ENCODE peak calls at places on chromosomes 7 and 10, in ten cellular contexts. One of them, this sample, is unnamed.

GRCh38 chr7:75565129-75565528 is 73.0 kb downstream of the SPDYE5 start:
- DNase-seq in HCT116: no peak
- DNase-seq in spleen: no peak
- DNase-seq in right lobe of liver: no peak
- DNase-seq in adrenal gland: peak
- DNase-seq in brain microvascular endothelial cell: peak
- DNase-seq in AG10803: peak
- DNase-seq in choroid plexus epithelial cell: peak
- DNase-seq in HFF-Myc: peak
- DNase-seq in thoracic aorta: no peak
- DNase-seq in this sample: peak

GRCh38 chr10:4568086-4568485 is 257.9 kb upstream of the AKR1E2 start:
- DNase-seq in HFF-Myc: no peak
- DNase-seq in right lobe of liver: no peak
- DNase-seq in choroid plexus epithelial cell: no peak
- DNase-seq in thoracic aorta: no peak
- DNase-seq in spleen: no peak
- DNase-seq in HCT116: no peak
- DNase-seq in adrenal gland: no peak
- DNase-seq in brain microvascular endothelial cell: no peak
- DNase-seq in AG10803: no peak
- DNase-seq in this sample: no peak

GRCh38 chr7:30596043-30596641 is 1.5 kb downstream of the GARS1 start:
- DNase-seq in HCT116: no peak
- DNase-seq in brain microvascular endothelial cell: peak
- DNase-seq in AG10803: peak
- DNase-seq in HFF-Myc: no peak
- DNase-seq in right lobe of liver: no peak
- DNase-seq in thoracic aorta: no peak
- DNase-seq in choroid plexus epithelial cell: peak
- DNase-seq in spleen: no peak
- DNase-seq in adrenal gland: no peak
- DNase-seq in this sample: peak

GRCh38 chr7:2527505-2528464 is 8.2 kb downstream of the LFNG start:
- DNase-seq in HCT116: no peak
- DNase-seq in adrenal gland: no peak
- DNase-seq in right lobe of liver: peak
- DNase-seq in thoracic aorta: no peak
- DNase-seq in spleen: peak
- DNase-seq in HFF-Myc: no peak
- DNase-seq in choroid plexus epithelial cell: peak
- DNase-seq in AG10803: peak
- DNase-seq in brain microvascular endothelial cell: peak
- DNase-seq in this sample: no peak

GRCh38 chr10:61779950-61780659 is 117.4 kb downstream of the CABCOCO1 start:
- DNase-seq in HFF-Myc: no peak
- DNase-seq in HCT116: no peak
- DNase-seq in thoracic aorta: peak
- DNase-seq in adrenal gland: no peak
- DNase-seq in brain microvascular endothelial cell: peak
- DNase-seq in right lobe of liver: peak
- DNase-seq in choroid plexus epithelial cell: peak
- DNase-seq in AG10803: peak
- DNase-seq in spleen: no peak
- DNase-seq in this sample: peak

GRCh38 chr7:27965650-27966049 is 214.9 kb downstream of the JAZF1 start:
- DNase-seq in AG10803: peak
- DNase-seq in HFF-Myc: no peak
- DNase-seq in HCT116: no peak
- DNase-seq in thoracic aorta: no peak
- DNase-seq in choroid plexus epithelial cell: no peak
- DNase-seq in adrenal gland: no peak
- DNase-seq in brain microvascular endothelial cell: no peak
- DNase-seq in spleen: no peak
- DNase-seq in right lobe of liver: no peak
- DNase-seq in this sample: no peak

GRCh38 chr7:151017370-151017952 is 6.8 kb downstream of the ATG9B start:
- DNase-seq in HCT116: no peak
- DNase-seq in spleen: no peak
- DNase-seq in thoracic aorta: no peak
- DNase-seq in AG10803: no peak
- DNase-seq in brain microvascular endothelial cell: no peak
- DNase-seq in choroid plexus epithelial cell: no peak
- DNase-seq in right lobe of liver: no peak
- DNase-seq in HFF-Myc: no peak
- DNase-seq in adrenal gland: no peak
- DNase-seq in this sample: no peak

GRCh38 chr10:12980713-12981306 is 20.7 kb downstream of the CCDC3 start:
- DNase-seq in AG10803: no peak
- DNase-seq in thoracic aorta: no peak
- DNase-seq in choroid plexus epithelial cell: peak
- DNase-seq in HFF-Myc: no peak
- DNase-seq in HCT116: no peak
- DNase-seq in brain microvascular endothelial cell: no peak
- DNase-seq in right lobe of liver: no peak
- DNase-seq in adrenal gland: no peak
- DNase-seq in spleen: no peak
- DNase-seq in this sample: no peak

GRCh38 chr7:105600720-105601550 is 19.6 kb upstream of the EFCAB10 start:
- DNase-seq in choroid plexus epithelial cell: no peak
- DNase-seq in HFF-Myc: no peak
- DNase-seq in adrenal gland: no peak
- DNase-seq in HCT116: no peak
- DNase-seq in AG10803: peak
- DNase-seq in right lobe of liver: no peak
- DNase-seq in brain microvascular endothelial cell: no peak
- DNase-seq in spleen: no peak
- DNase-seq in thoracic aorta: no peak
- DNase-seq in this sample: no peak

GRCh38 chr10:73226663-73227062 is 20.4 kb downstream of the DNAJC9 start:
- DNase-seq in adrenal gland: no peak
- DNase-seq in AG10803: no peak
- DNase-seq in thoracic aorta: no peak
- DNase-seq in right lobe of liver: no peak
- DNase-seq in HFF-Myc: no peak
- DNase-seq in brain microvascular endothelial cell: no peak
- DNase-seq in HCT116: no peak
- DNase-seq in choroid plexus epithelial cell: no peak
- DNase-seq in spleen: no peak
- DNase-seq in this sample: no peak

GRCh38 chr7:120052884-120053382 is 220.0 kb upstream of the KCND2 start:
- DNase-seq in thoracic aorta: no peak
- DNase-seq in AG10803: peak
- DNase-seq in adrenal gland: peak
- DNase-seq in brain microvascular endothelial cell: peak
- DNase-seq in HFF-Myc: no peak
- DNase-seq in right lobe of liver: no peak
- DNase-seq in spleen: no peak
- DNase-seq in HCT116: no peak
- DNase-seq in choroid plexus epithelial cell: peak
- DNase-seq in this sample: no peak

GRCh38 chr10:95236068-95236903 is 42.2 kb downstream of the ACSM6 start:
- DNase-seq in thoracic aorta: no peak
- DNase-seq in right lobe of liver: no peak
- DNase-seq in HCT116: peak
- DNase-seq in brain microvascular endothelial cell: no peak
- DNase-seq in HFF-Myc: no peak
- DNase-seq in AG10803: peak
- DNase-seq in choroid plexus epithelial cell: peak
- DNase-seq in adrenal gland: no peak
- DNase-seq in spleen: no peak
- DNase-seq in this sample: peak

GRCh38 chr7:149196705-149197171 is 1.4 kb downstream of the ZNF282 start:
- DNase-seq in adrenal gland: no peak
- DNase-seq in thoracic aorta: no peak
- DNase-seq in AG10803: peak
- DNase-seq in right lobe of liver: no peak
- DNase-seq in spleen: peak
- DNase-seq in HCT116: no peak
- DNase-seq in HFF-Myc: no peak
- DNase-seq in brain microvascular endothelial cell: no peak
- DNase-seq in choroid plexus epithelial cell: peak
- DNase-seq in this sample: peak
- TF ChIP-seq CTCF in adrenal gland: no peak
- TF ChIP-seq CTCF in thoracic aorta: no peak
- TF ChIP-seq CTCF in AG10803: no peak
- TF ChIP-seq CTCF in right lobe of liver: no peak
- TF ChIP-seq CTCF in spleen: no peak
- TF ChIP-seq CTCF in HCT116: no peak
- TF ChIP-seq CTCF in HFF-Myc: no peak
- TF ChIP-seq CTCF in brain microvascular endothelial cell: no peak
- TF ChIP-seq CTCF in choroid plexus epithelial cell: no peak
- TF ChIP-seq CTCF in this sample: no peak

DNA sequence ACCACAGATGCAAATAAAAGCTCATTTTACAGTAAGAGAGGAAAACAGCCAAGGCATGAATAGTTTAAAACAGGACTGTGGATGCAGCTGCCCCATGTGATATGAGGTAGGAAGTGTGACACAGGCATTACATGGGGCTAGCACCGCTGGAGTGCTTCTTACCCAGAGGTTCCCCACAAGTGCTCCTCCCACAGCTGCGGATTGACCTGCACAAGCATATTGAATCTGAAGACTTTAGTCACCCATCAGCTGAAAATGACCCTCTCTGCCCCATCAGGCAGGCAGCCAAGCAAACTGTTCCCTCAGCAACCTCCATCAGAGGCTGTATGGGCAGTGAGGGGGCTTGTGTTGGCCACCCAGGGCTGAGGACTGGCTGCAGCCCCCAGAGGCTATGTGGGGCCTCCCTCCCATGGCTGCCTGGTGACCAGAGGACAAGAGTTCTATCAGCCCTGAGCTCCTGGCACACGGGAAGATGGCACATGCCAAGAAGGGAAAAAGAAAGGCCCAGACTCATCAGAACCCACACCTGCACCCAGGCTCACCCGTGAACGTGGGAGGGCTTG is 98.7 kb downstream of the TCERG1L start:
- DNase-seq in right lobe of liver: no peak
- DNase-seq in AG10803: no peak
- DNase-seq in choroid plexus epithelial cell: no peak
- DNase-seq in spleen: no peak
- DNase-seq in HFF-Myc: no peak
- DNase-seq in HCT116: no peak
- DNase-seq in brain microvascular endothelial cell: no peak
- DNase-seq in thoracic aorta: no peak
- DNase-seq in adrenal gland: peak
- DNase-seq in this sample: no peak
- TF ChIP-seq CTCF in right lobe of liver: no peak
- TF ChIP-seq CTCF in AG10803: no peak
- TF ChIP-seq CTCF in choroid plexus epithelial cell: no peak
- TF ChIP-seq CTCF in spleen: no peak
- TF ChIP-seq CTCF in HFF-Myc: no peak
- TF ChIP-seq CTCF in HCT116: no peak
- TF ChIP-seq CTCF in brain microvascular endothelial cell: no peak
- TF ChIP-seq CTCF in thoracic aorta: no peak
- TF ChIP-seq CTCF in adrenal gland: no peak
- TF ChIP-seq CTCF in this sample: no peak

GRCh38 chr7:157273208-157274202 is 63.3 kb upstream of the DNAJB6 start:
- DNase-seq in HCT116: peak
- DNase-seq in AG10803: peak
- DNase-seq in thoracic aorta: peak
- DNase-seq in brain microvascular endothelial cell: peak
- DNase-seq in choroid plexus epithelial cell: peak
- DNase-seq in right lobe of liver: peak
- DNase-seq in HFF-Myc: no peak
- DNase-seq in spleen: peak
- DNase-seq in adrenal gland: peak
- DNase-seq in this sample: peak
- TF ChIP-seq CTCF in HCT116: peak
- TF ChIP-seq CTCF in AG10803: peak
- TF ChIP-seq CTCF in thoracic aorta: peak
- TF ChIP-seq CTCF in brain microvascular endothelial cell: peak
- TF ChIP-seq CTCF in choroid plexus epithelial cell: peak
- TF ChIP-seq CTCF in right lobe of liver: peak
- TF ChIP-seq CTCF in HFF-Myc: peak
- TF ChIP-seq CTCF in spleen: peak
- TF ChIP-seq CTCF in adrenal gland: peak
- TF ChIP-seq CTCF in this sample: peak

GRCh38 chr7:24440851-24441250 is 132.4 kb upstream of the PALS2 start:
- DNase-seq in brain microvascular endothelial cell: no peak
- DNase-seq in spleen: no peak
- DNase-seq in right lobe of liver: no peak
- DNase-seq in thoracic aorta: no peak
- DNase-seq in HFF-Myc: no peak
- DNase-seq in HCT116: no peak
- DNase-seq in choroid plexus epithelial cell: no peak
- DNase-seq in adrenal gland: no peak
- DNase-seq in AG10803: no peak
- DNase-seq in this sample: no peak

GRCh38 chr7:24438232-24438631 is 135.0 kb upstream of the PALS2 start:
- DNase-seq in brain microvascular endothelial cell: no peak
- DNase-seq in spleen: no peak
- DNase-seq in choroid plexus epithelial cell: no peak
- DNase-seq in adrenal gland: no peak
- DNase-seq in AG10803: no peak
- DNase-seq in HFF-Myc: no peak
- DNase-seq in HCT116: no peak
- DNase-seq in thoracic aorta: no peak
- DNase-seq in right lobe of liver: no peak
- DNase-seq in this sample: no peak

GRCh38 chr7:24445041-24445440 is 128.2 kb upstream of the PALS2 start:
- DNase-seq in spleen: no peak
- DNase-seq in adrenal gland: no peak
- DNase-seq in brain microvascular endothelial cell: no peak
- DNase-seq in AG10803: no peak
- DNase-seq in right lobe of liver: no peak
- DNase-seq in thoracic aorta: no peak
- DNase-seq in choroid plexus epithelial cell: no peak
- DNase-seq in HCT116: no peak
- DNase-seq in HFF-Myc: no peak
- DNase-seq in this sample: no peak

GRCh38 chr7:24442170-24442777 is 131.0 kb upstream of the PALS2 start:
- DNase-seq in HCT116: no peak
- DNase-seq in brain microvascular endothelial cell: no peak
- DNase-seq in adrenal gland: no peak
- DNase-seq in HFF-Myc: no peak
- DNase-seq in spleen: no peak
- DNase-seq in right lobe of liver: no peak
- DNase-seq in thoracic aorta: no peak
- DNase-seq in AG10803: no peak
- DNase-seq in choroid plexus epithelial cell: no peak
- DNase-seq in this sample: no peak

DNA sequence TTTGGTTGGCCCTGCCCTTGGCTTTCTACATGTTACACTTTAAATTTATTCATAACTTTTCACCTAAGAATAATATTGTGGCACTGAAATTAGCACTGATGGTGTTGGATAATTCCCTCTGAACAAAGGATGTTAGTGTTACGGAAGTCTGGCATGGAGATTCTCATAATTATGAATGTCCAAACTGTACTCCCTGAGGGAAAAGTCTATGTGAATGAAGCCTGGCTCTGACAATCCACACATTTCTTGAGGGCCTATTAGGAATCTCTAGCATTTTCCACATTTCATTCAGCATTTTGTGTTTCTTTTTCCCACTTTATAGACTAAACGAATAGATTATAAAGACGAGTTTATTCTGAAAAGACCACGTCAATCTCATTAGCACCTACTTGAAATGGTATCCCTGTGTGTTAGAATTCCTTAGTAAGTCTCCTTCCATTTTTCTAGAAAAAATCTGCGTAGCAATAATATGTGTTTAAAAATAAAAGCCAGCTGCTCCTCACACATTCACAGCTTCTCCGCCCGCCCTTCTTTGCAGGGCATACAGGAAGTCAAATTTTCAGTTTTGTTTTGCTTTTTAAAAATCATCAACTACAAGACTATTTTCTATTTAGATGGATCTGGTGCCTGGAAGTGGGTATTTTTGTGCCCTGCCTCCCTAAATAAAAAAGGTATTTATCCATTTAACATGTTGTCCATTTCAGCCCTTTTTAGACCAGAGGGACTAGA is 131.8 kb upstream of the PALS2 start:
- DNase-seq in thoracic aorta: no peak
- DNase-seq in brain microvascular endothelial cell: no peak
- DNase-seq in choroid plexus epithelial cell: no peak
- DNase-seq in HCT116: no peak
- DNase-seq in HFF-Myc: no peak
- DNase-seq in AG10803: no peak
- DNase-seq in adrenal gland: no peak
- DNase-seq in spleen: no peak
- DNase-seq in right lobe of liver: no peak
- DNase-seq in this sample: no peak
- TF ChIP-seq CTCF in thoracic aorta: no peak
- TF ChIP-seq CTCF in brain microvascular endothelial cell: no peak
- TF ChIP-seq CTCF in choroid plexus epithelial cell: no peak
- TF ChIP-seq CTCF in HCT116: no peak
- TF ChIP-seq CTCF in HFF-Myc: no peak
- TF ChIP-seq CTCF in AG10803: no peak
- TF ChIP-seq CTCF in adrenal gland: no peak
- TF ChIP-seq CTCF in spleen: no peak
- TF ChIP-seq CTCF in right lobe of liver: no peak
- TF ChIP-seq CTCF in this sample: no peak